ENCODE peak calls at places on chromosomes 16 and 17, in eight cellular contexts. D is natural killer cell; R is WTC11; I is aorta; E is stimulated activated CD4-positive, alpha-beta T cell treated with anti-CD3 and anti-CD28 coated beads, Interleukin-15, amount 100 ng/mL, for 1 hour; L is endothelial cell; S is CD4-positive, CD25-positive, alpha-beta regulatory T cell; T is AG20443. K is an unnamed sample.

GRCh38 chr17:28970879-28971278 is 19.6 kb upstream of the PHF12 start:
- DNase-seq in D (no peak), R (no peak), I (no peak), E (no peak), L (no peak), S (no peak), T (no peak), K (no peak)

GRCh38 chr16:77967054-77968035 is 55.0 kb upstream of the CLEC3A start:
- DNase-seq in D (no peak), R (peak), I (no peak), E (no peak), L (no peak), S (no peak), T (no peak), K (no peak)

GRCh38 chr17:37818689-37819088 is 73.8 kb upstream of the HNF1B start:
- DNase-seq in D (no peak), R (no peak), I (no peak), E (no peak), L (no peak), S (no peak), T (no peak), K (no peak)

GRCh38 chr16:51150894-51151320 is at the start of gene SALL1:
- DNase-seq in D (no peak), R (no peak), I (no peak), E (no peak), L (no peak), S (no peak), T (no peak), K (no peak)

GRCh38 chr16:87809150-87809902 is 43.5 kb upstream of the KLHDC4 start:
- DNase-seq in D (no peak), R (no peak), I (no peak), E (no peak), L (no peak), S (no peak), T (no peak), K (no peak)

GRCh38 chr16:1003551-1004347 is 22.2 kb downstream of the SOX8 start:
- DNase-seq in D (no peak), R (no peak), I (no peak), E (peak), L (no peak), S (peak), T (no peak), K (no peak)

GRCh38 chr17:47956818-47957590 is 679 bp downstream of the PRR15L start:
- DNase-seq in D (no peak), R (no peak), I (no peak), E (no peak), L (no peak), S (no peak), T (no peak), K (no peak)

GRCh38 chr17:40181205-40181604 is 3.9 kb downstream of the RAPGEFL1 start:
- DNase-seq in D (no peak), R (no peak), I (no peak), E (no peak), L (no peak), S (no peak), T (no peak), K (no peak)

GRCh38 chr17:77145635-77146632 is 5.2 kb downstream of the SEC14L1 start:
- DNase-seq in D (no peak), R (peak), I (peak), E (no peak), L (no peak), S (no peak), T (peak), K (no peak)

K was measured in stimulated activated naive CD4-positive, alpha-beta T cell.